ENCODE peak calls at places on chromosomes 3 and 15, in nine cellular contexts. V is neural progenitor cell, W is GM23248, B is SK-N-SH, A is HCT116, P is GM23338, C is hepatocyte, E is PC-3, T is MM.1S. X is an unnamed sample.

GRCh38 chr15:59013246-59013645 is 25.8 kb downstream of the RNF111 start:
- DNase-seq in V (no peak), W (no peak), B (no peak), A (no peak), P (no peak), C (no peak), E (no peak), T (no peak), X (no peak)

GRCh38 chr3:129116482-129116946 is 5.1 kb downstream of the RAB43 start:
- DNase-seq in V (peak), W (no peak), B (no peak), A (no peak), P (peak), C (no peak), E (no peak), T (no peak), X (peak)

GRCh38 chr3:141426404-141427034 is 58.2 kb downstream of the ZBTB38 start:
- DNase-seq in V (peak), W (peak), B (no peak), A (no peak), P (peak), C (peak), E (no peak), T (no peak), X (no peak)

GRCh38 chr15:61613138-61613537 is 384.0 kb upstream of the RORA start:
- DNase-seq in V (no peak), W (no peak), B (no peak), A (no peak), P (no peak), C (no peak), E (no peak), T (no peak), X (no peak)

GRCh38 chr3:185995352-185995751 is 57.5 kb upstream of the TRA2B start:
- DNase-seq in V (no peak), W (peak), B (no peak), A (no peak), P (no peak), C (no peak), E (no peak), T (no peak), X (no peak)

GRCh38 chr3:172104471-172105072 is 65.2 kb downstream of the FNDC3B start:
- DNase-seq in V (peak), W (no peak), B (peak), A (no peak), P (peak), C (no peak), E (no peak), T (no peak), X (no peak)

GRCh38 chr3:21668012-21668411 is 83.0 kb downstream of the ZNF385D start:
- DNase-seq in V (no peak), W (peak), B (no peak), A (no peak), P (no peak), C (no peak), E (peak), T (no peak), X (no peak)

GRCh38 chr15:65942436-65942835 is 73.1 kb downstream of the RAB11A start:
- DNase-seq in V (peak), W (no peak), B (peak), A (no peak), P (no peak), C (no peak), E (no peak), T (no peak), X (no peak)

GRCh38 chr3:112610121-112610520 is 30.8 kb downstream of the CCDC80 start:
- DNase-seq in V (no peak), W (peak), B (no peak), A (no peak), P (no peak), C (no peak), E (no peak), T (no peak), X (no peak)

GRCh38 chr15:89480505-89480904 is 15.9 kb downstream of the RHCG start:
- DNase-seq in V (no peak), W (no peak), B (no peak), A (no peak), P (no peak), C (no peak), E (no peak), T (no peak), X (no peak)

GRCh38 chr3:165875644-165876043 is 38.4 kb upstream of the BCHE start:
- DNase-seq in V (no peak), W (no peak), B (no peak), A (no peak), P (no peak), C (no peak), E (no peak), T (no peak), X (no peak)

GRCh38 chr15:40487816-40488682 is 17.3 kb downstream of the CHST14 start:
- DNase-seq in V (no peak), W (no peak), B (no peak), A (no peak), P (peak), C (no peak), E (no peak), T (no peak), X (no peak)

GRCh38 chr3:55501905-55502304 is 14.8 kb upstream of the WNT5A start:
- DNase-seq in V (no peak), W (peak), B (no peak), A (no peak), P (no peak), C (no peak), E (no peak), T (no peak), X (no peak)

GRCh38 chr3:36124118-36124796 is 256.0 kb upstream of the STAC start:
- DNase-seq in V (peak), W (peak), B (peak), A (peak), P (peak), C (peak), E (peak), T (peak), X (no peak)

GRCh38 chr3:27279153-27279552 is 90.0 kb downstream of the NEK10 start:
- DNase-seq in V (peak), W (peak), B (peak), A (no peak), P (peak), C (peak), E (peak), T (peak), X (no peak)

GRCh38 chr3:119681279-119681678 is 4.1 kb upstream of the COX17 start:
- DNase-seq in V (peak), W (peak), B (peak), A (peak), P (peak), C (peak), E (peak), T (peak), X (peak)

GRCh38 chr15:34154725-34155204 is 52.9 kb downstream of the PGBD4 start:
- DNase-seq in V (no peak), W (peak), B (no peak), A (peak), P (peak), C (peak), E (peak), T (no peak), X (peak)

DNA sequence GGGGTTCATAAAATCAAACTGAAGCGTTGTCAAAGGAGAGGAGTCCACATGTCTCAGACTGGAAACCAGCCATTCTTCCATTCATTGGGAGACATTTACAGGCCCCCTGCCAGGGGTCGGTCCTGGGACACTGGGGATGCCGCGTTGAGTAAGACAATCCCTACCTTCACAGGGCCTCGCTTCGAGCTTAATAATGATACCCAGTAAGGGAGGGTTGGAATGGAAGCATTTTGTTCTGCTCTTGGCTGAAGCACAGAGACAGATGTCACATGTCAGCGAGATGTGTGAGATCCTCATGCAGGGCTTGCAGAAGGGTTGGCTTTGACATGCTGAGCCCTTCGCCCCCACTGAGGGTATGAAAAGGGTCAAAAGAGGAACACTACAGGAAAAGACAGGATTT is 25.7 kb upstream of the ARL8B start:
- DNase-seq in V (peak), W (no peak), B (no peak), A (no peak), P (no peak), C (no peak), E (no peak), T (no peak), X (no peak)
- H3K4me3 ChIP-seq in V (peak), W (peak), B (no peak), A (no peak), P (peak), C (no peak), E (no peak), T (no peak), X (no peak)

GRCh38 chr3:20537234-20537633 is 351.2 kb upstream of the SGO1 start:
- DNase-seq in V (no peak), W (no peak), B (no peak), A (no peak), P (no peak), C (no peak), E (no peak), T (no peak), X (no peak)

DNA sequence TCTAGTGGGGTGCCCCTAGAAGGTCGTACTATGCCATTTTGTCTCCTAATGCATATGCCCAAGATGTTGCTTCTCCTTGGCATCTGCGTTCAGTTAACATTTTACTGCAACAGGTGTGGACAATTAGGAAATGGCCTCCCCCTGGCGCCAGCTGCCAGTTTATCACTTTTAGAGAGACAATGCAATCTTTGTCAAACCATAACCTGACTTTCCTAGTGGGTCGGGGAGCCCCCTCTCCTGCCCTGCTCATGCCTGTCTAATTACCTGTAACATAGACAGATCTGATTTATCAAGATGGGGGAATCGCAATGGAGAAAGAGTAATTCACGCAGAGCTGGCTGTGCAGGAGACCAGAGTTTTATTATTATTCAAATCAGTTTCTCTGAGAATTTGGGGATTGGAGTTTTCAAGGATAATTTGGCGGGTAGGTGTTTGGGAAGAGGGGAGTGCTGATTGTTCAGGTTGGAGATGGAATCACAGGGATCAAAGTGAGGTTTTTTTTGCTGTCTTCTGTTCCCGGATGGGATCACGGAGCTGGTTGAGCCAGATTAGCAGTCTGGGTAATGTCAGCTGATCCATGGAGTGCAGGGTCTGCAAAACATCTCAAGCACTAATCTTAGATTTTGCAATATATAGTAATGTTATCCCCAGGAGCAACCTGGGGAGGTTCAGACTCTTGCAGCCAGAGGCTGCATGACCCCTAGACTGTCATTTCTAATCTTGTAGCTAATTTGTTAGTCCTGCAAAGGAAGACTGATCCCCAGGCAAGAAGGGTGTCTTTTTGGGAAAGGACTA is 353.9 kb upstream of the SGO1 start:
- DNase-seq in V (no peak), W (no peak), B (no peak), A (no peak), P (no peak), C (no peak), E (no peak), T (no peak), X (no peak)
- TF ChIP-seq EZH2phosphoT487 in V (no peak), W (no peak), B (no peak), A (no peak), P (no peak), C (no peak), E (no peak), T (no peak), X (no peak)

DNA sequence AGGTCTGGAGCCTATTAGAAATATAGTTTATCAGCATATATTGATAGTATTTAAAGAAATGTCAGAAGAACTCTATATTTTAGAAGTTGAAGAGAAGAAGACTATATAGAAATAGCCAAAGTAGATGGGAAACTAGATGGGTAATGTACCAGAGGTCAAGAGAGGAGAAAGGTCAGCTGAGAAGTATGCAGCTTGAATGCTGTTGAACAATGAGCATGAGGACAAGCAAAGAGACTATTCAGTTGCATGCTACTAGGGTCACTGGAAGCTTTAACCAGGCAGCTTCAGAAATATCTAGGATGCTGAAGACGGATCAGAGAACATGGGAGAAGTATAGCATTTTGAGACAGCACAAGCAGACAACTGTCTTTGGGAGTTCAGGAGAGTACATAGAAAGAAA is 19.6 kb upstream of the TIPARP start:
- DNase-seq in V (no peak), W (no peak), B (no peak), A (no peak), P (no peak), C (no peak), E (no peak), T (peak), X (no peak)
- H3K4me3 ChIP-seq in V (no peak), W (no peak), B (no peak), A (no peak), P (no peak), C (no peak), E (no peak), T (no peak), X (no peak)

GRCh38 chr3:78274475-78275065 is 1234.7 kb downstream of the ROBO2 start:
- DNase-seq in V (no peak), W (no peak), B (no peak), A (no peak), P (peak), C (no peak), E (peak), T (no peak), X (no peak)

GRCh38 chr3:78277793-78278192 is 1237.9 kb downstream of the ROBO2 start:
- DNase-seq in V (no peak), W (no peak), B (no peak), A (no peak), P (no peak), C (no peak), E (no peak), T (peak), X (no peak)

GRCh38 chr3:78279066-78279465 is 1239.2 kb downstream of the ROBO2 start:
- DNase-seq in V (no peak), W (no peak), B (no peak), A (no peak), P (no peak), C (no peak), E (no peak), T (no peak), X (no peak)

GRCh38 chr3:78275420-78275852 is 1235.5 kb downstream of the ROBO2 start:
- DNase-seq in V (no peak), W (no peak), B (no peak), A (no peak), P (no peak), C (no peak), E (no peak), T (no peak), X (no peak)

DNA sequence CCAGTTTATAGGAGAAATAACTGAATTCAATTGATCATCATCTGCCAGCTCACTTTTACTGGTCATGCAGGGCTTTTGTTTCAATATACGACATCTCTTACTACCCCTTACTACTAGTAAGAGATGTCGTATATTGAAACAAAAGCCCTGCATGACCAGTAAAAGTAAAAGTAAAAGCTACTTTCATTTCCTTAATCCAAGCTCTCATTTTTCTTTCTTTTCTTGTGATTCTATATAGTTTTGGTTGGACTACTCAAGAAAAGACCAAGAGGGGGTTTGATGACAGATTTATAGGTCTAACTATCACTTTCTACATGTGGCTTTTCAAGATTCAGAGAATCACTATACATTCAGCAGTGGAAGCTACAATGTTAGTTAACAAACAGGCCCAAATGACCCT is 1237.3 kb downstream of the ROBO2 start:
- DNase-seq in V (no peak), W (no peak), B (no peak), A (no peak), P (no peak), C (no peak), E (no peak), T (peak), X (no peak)
- TF ChIP-seq EZH2phosphoT487 in V (no peak), W (no peak), B (no peak), A (no peak), P (no peak), C (no peak), E (no peak), T (no peak), X (no peak)